ENCODE peak calls at places on chromosomes 5 and 9, in ten cellular contexts. Z is AG08396; S is stromal cell of bone marrow; N is stimulated activated CD4-positive, alpha-beta T cell treated with anti-CD3 and anti-CD28 coated beads, Interleukin-2, amount 100 ng/mL, for 48 hours; J is endothelial cell; C is fibroblast of the aortic adventitia; D is HEK293T; B is CD8-positive, alpha-beta memory T cell; F is suprapubic skin; X is NCI-H345. Q is an unnamed sample.

GRCh38 chr5:78547731-78548189 is 100.8 kb downstream of the LHFPL2 start:
- DNase-seq in X (no peak), S (peak), D (no peak), F (peak), C (peak), N (no peak), Z (no peak), J (no peak), B (no peak), Q (peak)

GRCh38 chr5:39256472-39256871 is 37.1 kb upstream of the FYB1 start:
- DNase-seq in D (no peak), J (no peak), N (no peak), F (no peak), S (peak), Z (peak), B (peak), C (peak), X (no peak), Q (peak)

GRCh38 chr9:118522093-118523028 is 818.2 kb downstream of the TLR4 start:
- DNase-seq in S (peak), B (no peak), Z (peak), J (peak), N (peak), F (no peak), C (peak), X (peak), D (peak), Q (peak)

GRCh38 chr5:100430268-100430900 is 104.8 kb upstream of the FAM174A start:
- DNase-seq in N (peak), B (peak), C (peak), X (no peak), Z (peak), F (no peak), D (peak), S (peak), J (peak), Q (peak)

GRCh38 chr5:82549263-82549662 is 271.1 kb upstream of the RPS23 start:
- DNase-seq in D (no peak), N (no peak), B (no peak), Z (no peak), C (peak), X (no peak), J (no peak), S (peak), F (no peak), Q (no peak)

GRCh38 chr9:121305269-121305994 is 37.5 kb downstream of the GSN start:
- DNase-seq in S (no peak), B (no peak), C (peak), X (no peak), F (peak), D (no peak), N (no peak), Z (no peak), J (no peak), Q (peak)

GRCh38 chr9:35746583-35746982 is 2.4 kb downstream of the GBA2 start:
- DNase-seq in X (no peak), C (peak), B (no peak), F (no peak), Z (no peak), D (no peak), J (no peak), N (no peak), S (no peak), Q (no peak)

GRCh38 chr9:114116061-114116747 is 17.1 kb upstream of the KIF12 start:
- DNase-seq in Z (no peak), C (no peak), N (no peak), J (no peak), D (no peak), F (no peak), B (no peak), X (no peak), S (no peak), Q (no peak)

GRCh38 chr9:86867658-86868313 is 79.5 kb downstream of the GAS1 start:
- DNase-seq in D (peak), Z (no peak), F (no peak), N (no peak), S (no peak), J (no peak), C (no peak), X (no peak), B (no peak), Q (no peak)

GRCh38 chr5:151075698-151076331 is 5.0 kb downstream of the TNIP1 start:
- DNase-seq in S (no peak), J (no peak), Z (peak), B (no peak), F (no peak), N (no peak), D (no peak), C (no peak), X (no peak), Q (peak)

GRCh38 chr5:173472164-173472563 is 143.9 kb upstream of the STC2 start:
- DNase-seq in Z (peak), B (no peak), D (no peak), S (peak), C (peak), X (peak), N (no peak), J (no peak), F (peak), Q (peak)

GRCh38 chr9:13113201-13113600 is 166.3 kb downstream of the MPDZ start:
- DNase-seq in S (peak), F (no peak), Z (no peak), D (no peak), X (no peak), C (peak), N (no peak), B (no peak), J (no peak), Q (peak)

GRCh38 chr9:107049046-107049824 is 186.3 kb downstream of the ZNF462 start:
- DNase-seq in B (no peak), C (no peak), N (no peak), D (no peak), S (no peak), F (no peak), X (no peak), J (no peak), Z (no peak), Q (peak)

GRCh38 chr5:149326611-149327010 is 18.7 kb upstream of the GRPEL2 start:
- DNase-seq in F (no peak), Z (no peak), J (no peak), S (no peak), N (no peak), B (no peak), X (no peak), C (no peak), D (no peak), Q (no peak)

GRCh38 chr9:85055506-85056202 is 386.1 kb downstream of the NTRK2 start:
- DNase-seq in F (no peak), J (no peak), Z (no peak), X (no peak), N (no peak), S (no peak), C (no peak), B (no peak), D (no peak), Q (no peak)

GRCh38 chr5:150659360-150660107 is 1.5 kb upstream of the MYOZ3 start:
- DNase-seq in S (no peak), D (no peak), J (no peak), C (no peak), Z (no peak), N (no peak), B (no peak), X (no peak), F (no peak), Q (no peak)